ENCODE peak calls at places on chromosomes 3 and 15, in five cellular contexts. One of them, this sample, is unnamed.

GRCh38 chr15:67116742-67117141 is 51.3 kb downstream of the SMAD3 start:
- DNase-seq in mucosa of descending colon: no peak
- DNase-seq in CD8-positive, alpha-beta T cell: no peak
- DNase-seq in glutamatergic neuron: no peak
- DNase-seq in BE2C: no peak
- DNase-seq in this sample: no peak

GRCh38 chr3:115758076-115758763 is 134.9 kb downstream of the GAP43 start:
- DNase-seq in CD8-positive, alpha-beta T cell: no peak
- DNase-seq in glutamatergic neuron: no peak
- DNase-seq in mucosa of descending colon: no peak
- DNase-seq in BE2C: no peak
- DNase-seq in this sample: no peak

GRCh38 chr3:31562525-31562924 is 29.8 kb downstream of the STT3B start:
- DNase-seq in mucosa of descending colon: no peak
- DNase-seq in glutamatergic neuron: no peak
- DNase-seq in BE2C: no peak
- DNase-seq in CD8-positive, alpha-beta T cell: no peak
- DNase-seq in this sample: peak; percentile 16

GRCh38 chr3:185995352-185995751 is 57.5 kb upstream of the TRA2B start:
- DNase-seq in glutamatergic neuron: no peak
- DNase-seq in BE2C: no peak
- DNase-seq in CD8-positive, alpha-beta T cell: no peak
- DNase-seq in mucosa of descending colon: no peak
- DNase-seq in this sample: no peak

GRCh38 chr15:73755946-73756345 is 2.8 kb upstream of the INSYN1 start:
- DNase-seq in CD8-positive, alpha-beta T cell: no peak
- DNase-seq in BE2C: no peak
- DNase-seq in mucosa of descending colon: no peak
- DNase-seq in glutamatergic neuron: no peak
- DNase-seq in this sample: no peak

GRCh38 chr3:44516230-44516629 is 38.8 kb upstream of the ZNF445 start:
- DNase-seq in glutamatergic neuron: no peak
- DNase-seq in BE2C: no peak
- DNase-seq in CD8-positive, alpha-beta T cell: no peak
- DNase-seq in mucosa of descending colon: no peak
- DNase-seq in this sample: no peak

GRCh38 chr15:79643393-79643792 is 211.3 kb downstream of the MINAR1 start:
- DNase-seq in CD8-positive, alpha-beta T cell: no peak
- DNase-seq in mucosa of descending colon: no peak
- DNase-seq in BE2C: no peak
- DNase-seq in glutamatergic neuron: no peak
- DNase-seq in this sample: no peak

GRCh38 chr3:75983609-75984290 is 198.4 kb upstream of the ZNF717 start:
- DNase-seq in glutamatergic neuron: no peak
- DNase-seq in BE2C: no peak
- DNase-seq in mucosa of descending colon: no peak
- DNase-seq in CD8-positive, alpha-beta T cell: no peak
- DNase-seq in this sample: no peak

GRCh38 chr15:73296621-73297353 is 72.0 kb downstream of the HCN4 start:
- DNase-seq in CD8-positive, alpha-beta T cell: no peak
- DNase-seq in mucosa of descending colon: no peak
- DNase-seq in glutamatergic neuron: no peak
- DNase-seq in BE2C: no peak
- DNase-seq in this sample: no peak

GRCh38 chr15:68364660-68365035 is 67.3 kb downstream of the ITGA11 start:
- DNase-seq in CD8-positive, alpha-beta T cell: no peak
- DNase-seq in mucosa of descending colon: no peak
- DNase-seq in glutamatergic neuron: no peak
- DNase-seq in BE2C: no peak
- DNase-seq in this sample: no peak

GRCh38 chr15:23497710-23498111 is 50.7 kb upstream of the GOLGA6L2 start:
- DNase-seq in mucosa of descending colon: no peak
- DNase-seq in BE2C: peak; percentile 6
- DNase-seq in CD8-positive, alpha-beta T cell: no peak
- DNase-seq in glutamatergic neuron: peak; percentile 18
- DNase-seq in this sample: peak; percentile 16
- TF ChIP-seq CTCF in mucosa of descending colon: no peak
- TF ChIP-seq CTCF in BE2C: peak; percentile 49
- TF ChIP-seq CTCF in CD8-positive, alpha-beta T cell: no peak
- TF ChIP-seq CTCF in glutamatergic neuron: peak; percentile 72
- TF ChIP-seq CTCF in this sample: peak; percentile 55

GRCh38 chr15:32828507-32829186 is 110.8 kb downstream of the GREM1 start:
- DNase-seq in CD8-positive, alpha-beta T cell: no peak
- DNase-seq in BE2C: no peak
- DNase-seq in mucosa of descending colon: no peak
- DNase-seq in glutamatergic neuron: no peak
- DNase-seq in this sample: no peak
- TF ChIP-seq CTCF in CD8-positive, alpha-beta T cell: no peak
- TF ChIP-seq CTCF in BE2C: no peak
- TF ChIP-seq CTCF in mucosa of descending colon: no peak
- TF ChIP-seq CTCF in glutamatergic neuron: no peak
- TF ChIP-seq CTCF in this sample: no peak

GRCh38 chr15:69934607-69935006 is 163.1 kb downstream of the TLE3 start:
- DNase-seq in CD8-positive, alpha-beta T cell: no peak
- DNase-seq in mucosa of descending colon: no peak
- DNase-seq in BE2C: no peak
- DNase-seq in glutamatergic neuron: no peak
- DNase-seq in this sample: no peak

GRCh38 chr15:69926721-69927120 is 171.0 kb downstream of the TLE3 start:
- DNase-seq in glutamatergic neuron: no peak
- DNase-seq in mucosa of descending colon: no peak
- DNase-seq in BE2C: no peak
- DNase-seq in CD8-positive, alpha-beta T cell: no peak
- DNase-seq in this sample: no peak

GRCh38 chr15:69929905-69930630 is 167.6 kb downstream of the TLE3 start:
- DNase-seq in BE2C: no peak
- DNase-seq in mucosa of descending colon: no peak
- DNase-seq in glutamatergic neuron: no peak
- DNase-seq in CD8-positive, alpha-beta T cell: no peak
- DNase-seq in this sample: no peak

GRCh38 chr15:69930754-69931153 is 167.0 kb downstream of the TLE3 start:
- DNase-seq in mucosa of descending colon: no peak
- DNase-seq in CD8-positive, alpha-beta T cell: no peak
- DNase-seq in BE2C: no peak
- DNase-seq in glutamatergic neuron: no peak
- DNase-seq in this sample: no peak

DNA sequence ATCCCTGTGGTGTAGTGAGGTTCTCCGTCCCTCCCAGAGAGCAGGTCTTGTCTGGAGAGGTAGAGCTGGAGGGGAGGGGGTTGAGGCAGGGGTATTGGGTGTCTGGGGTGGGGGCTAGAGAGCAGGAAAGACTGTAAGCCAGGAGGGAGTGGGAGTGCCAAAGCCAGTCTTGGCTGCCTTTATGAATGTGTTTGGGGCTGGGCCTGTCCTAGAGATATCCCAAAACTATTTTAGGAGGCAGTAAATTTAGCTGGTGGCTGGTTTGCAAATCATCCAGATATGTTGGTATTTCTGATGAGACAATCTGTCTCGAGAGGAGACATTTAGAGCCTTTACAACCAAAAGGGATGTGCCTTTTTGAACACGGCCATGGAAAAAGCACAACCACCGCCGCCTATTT is 166.6 kb downstream of the TLE3 start:
- DNase-seq in mucosa of descending colon: no peak
- DNase-seq in CD8-positive, alpha-beta T cell: no peak
- DNase-seq in glutamatergic neuron: no peak
- DNase-seq in BE2C: no peak
- DNase-seq in this sample: no peak
- TF ChIP-seq CTCF in mucosa of descending colon: no peak
- TF ChIP-seq CTCF in CD8-positive, alpha-beta T cell: no peak
- TF ChIP-seq CTCF in glutamatergic neuron: no peak
- TF ChIP-seq CTCF in BE2C: no peak
- TF ChIP-seq CTCF in this sample: no peak

GRCh38 chr3:149752788-149753136 is 473 bp upstream of the COMMD2 start:
- DNase-seq in CD8-positive, alpha-beta T cell: no peak
- DNase-seq in BE2C: no peak
- DNase-seq in mucosa of descending colon: no peak
- DNase-seq in glutamatergic neuron: no peak
- DNase-seq in this sample: no peak

GRCh38 chr3:149753717-149754116 is 1.4 kb upstream of the COMMD2 start:
- DNase-seq in mucosa of descending colon: no peak
- DNase-seq in CD8-positive, alpha-beta T cell: no peak
- DNase-seq in BE2C: no peak
- DNase-seq in glutamatergic neuron: no peak
- DNase-seq in this sample: no peak

GRCh38 chr3:149751551-149751950 is 738 bp downstream of the COMMD2 start:
- DNase-seq in CD8-positive, alpha-beta T cell: no peak
- DNase-seq in glutamatergic neuron: no peak
- DNase-seq in mucosa of descending colon: no peak
- DNase-seq in BE2C: no peak
- DNase-seq in this sample: no peak

GRCh38 chr3:149752051-149752787 is at the start of gene COMMD2:
- DNase-seq in BE2C: peak; percentile 83
- DNase-seq in CD8-positive, alpha-beta T cell: peak; percentile 49
- DNase-seq in glutamatergic neuron: peak; percentile 81
- DNase-seq in mucosa of descending colon: peak; percentile 84
- DNase-seq in this sample: peak; percentile 66
- TF ChIP-seq CTCF in BE2C: peak; percentile 36
- TF ChIP-seq CTCF in CD8-positive, alpha-beta T cell: peak; percentile 55
- TF ChIP-seq CTCF in glutamatergic neuron: peak; percentile 53
- TF ChIP-seq CTCF in mucosa of descending colon: no peak
- TF ChIP-seq CTCF in this sample: peak; percentile 59

This sample was measured in endothelial cell.